ENCODE peak calls at places on chromosomes 12 and 14, in ten cellular contexts. Q is activated CD4-positive, alpha-beta T cell treated with anti-CD3 and anti-CD28 coated beads, Interleukin-2, amount 50 U/mL, for 24 hours; M is tibial artery; I is T follicular helper cell; K is H7; E is MM.1S; R is NCI-H1092; V is IMR-90; B is T-cell; W is MCF 10A. Z is an unnamed sample.

GRCh38 chr14:76484355-76484754 is 108.4 kb downstream of the ESRRB start:
- DNase-seq in R (no peak), M (no peak), I (no peak), K (peak), W (no peak), E (no peak), Q (no peak), B (no peak), V (no peak), Z (no peak)

GRCh38 chr14:103296007-103296406 is 38.0 kb upstream of the EIF5 start:
- DNase-seq in R (no peak), K (no peak), B (no peak), I (no peak), V (peak), Q (no peak), W (peak), E (no peak), M (no peak), Z (no peak)

GRCh38 chr14:47526591-47527244 is 148.7 kb downstream of the MDGA2 start:
- DNase-seq in R (no peak), M (no peak), I (no peak), B (no peak), W (no peak), K (no peak), Q (no peak), V (no peak), E (no peak), Z (no peak)

GRCh38 chr14:94612580-94613554 is 676 bp downstream of the SERPINA3 start:
- DNase-seq in K (no peak), W (peak), M (peak), R (no peak), I (no peak), Q (no peak), E (no peak), B (no peak), V (peak), Z (no peak)

GRCh38 chr14:28298156-28298555 is 468.4 kb upstream of the FOXG1 start:
- DNase-seq in I (no peak), M (no peak), V (no peak), R (no peak), W (peak), E (no peak), B (no peak), Q (no peak), K (no peak), Z (no peak)

GRCh38 chr12:55716582-55717396 is 943 bp downstream of the BLOC1S1 start:
- DNase-seq in Q (no peak), E (no peak), K (peak), W (no peak), M (no peak), R (no peak), V (no peak), B (no peak), I (no peak), Z (no peak)

GRCh38 chr12:26874501-26875296 is 41.7 kb upstream of the ITPR2 start:
- DNase-seq in Q (no peak), K (no peak), I (no peak), B (no peak), E (peak), R (no peak), M (no peak), W (no peak), V (no peak), Z (no peak)

GRCh38 chr12:127393896-127394295 is 873.1 kb upstream of the TMEM132C start:
- DNase-seq in M (no peak), Q (no peak), V (peak), R (no peak), B (no peak), E (no peak), I (no peak), K (no peak), W (peak), Z (no peak)

GRCh38 chr12:39905152-39905551 is 200.7 kb downstream of the SLC2A13 start:
- DNase-seq in K (no peak), W (peak), I (no peak), Q (no peak), E (no peak), R (no peak), V (peak), B (no peak), M (peak), Z (no peak)

GRCh38 chr12:104604070-104604994 is 147.6 kb downstream of the CHST11 start:
- DNase-seq in Q (no peak), V (peak), I (no peak), W (peak), M (peak), K (peak), B (peak), E (no peak), R (no peak), Z (no peak)

GRCh38 chr12:106673151-106673550 is 90.3 kb downstream of the RFX4 start:
- DNase-seq in E (no peak), V (no peak), M (no peak), I (no peak), K (peak), B (no peak), R (peak), Q (no peak), W (no peak), Z (no peak)

GRCh38 chr12:65640489-65640901 is 183.8 kb upstream of the HMGA2 start:
- DNase-seq in M (peak), E (no peak), W (no peak), R (no peak), Q (no peak), I (no peak), K (no peak), B (no peak), V (peak), Z (no peak)

GRCh38 chr12:11727133-11727664 is 77.7 kb downstream of the ETV6 start:
- DNase-seq in M (no peak), E (no peak), W (no peak), K (no peak), V (no peak), Q (no peak), R (no peak), B (peak), I (peak), Z (peak)

GRCh38 chr14:31770271-31770670 is 209.1 kb downstream of the NUBPL start:
- DNase-seq in M (peak), W (peak), B (no peak), I (no peak), Q (no peak), R (no peak), E (no peak), V (no peak), K (no peak), Z (no peak)

GRCh38 chr12:8742501-8742900 is 44.7 kb downstream of the RIMKLB start:
- DNase-seq in K (no peak), Q (no peak), R (no peak), I (no peak), V (peak), E (no peak), M (no peak), W (peak), B (no peak), Z (no peak)

GRCh38 chr14:37150414-37150813 is 22.0 kb downstream of the SLC25A21 start:
- DNase-seq in R (peak), E (peak), I (no peak), B (no peak), Q (no peak), W (peak), V (peak), K (no peak), M (no peak), Z (no peak)

GRCh38 chr14:93231129-93231979 is 24.3 kb downstream of the UBR7 start:
- DNase-seq in K (peak), I (no peak), V (peak), M (no peak), E (no peak), W (no peak), Q (no peak), B (no peak), R (peak), Z (no peak)

GRCh38 chr12:113224955-113225354 is 3.7 kb downstream of the TPCN1 start:
- DNase-seq in B (no peak), Q (no peak), M (no peak), W (no peak), R (no peak), E (no peak), V (no peak), K (no peak), I (no peak), Z (no peak)

GRCh38 chr12:106304797-106305196 is 2.3 kb downstream of the TCP11L2 start:
- DNase-seq in R (no peak), I (no peak), K (no peak), Q (no peak), V (no peak), B (no peak), W (no peak), M (no peak), E (no peak), Z (no peak)

GRCh38 chr12:24462946-24463345 is 486.0 kb downstream of the BCAT1 start:
- DNase-seq in I (no peak), B (no peak), V (no peak), E (no peak), Q (no peak), R (no peak), M (no peak), K (no peak), W (no peak), Z (no peak)

GRCh38 chr14:103534576-103535061 is 5.6 kb downstream of the TRMT61A start:
- DNase-seq in B (no peak), I (no peak), M (no peak), R (no peak), E (no peak), Q (no peak), V (no peak), W (no peak), K (no peak), Z (no peak)